ENCODE peak calls at places on chromosomes 3 and 15, in six cellular contexts. One of them, this sample, is unnamed.

GRCh38 chr3:102206506-102207145 is 228.2 kb upstream of the ZPLD1 start:
- DNase-seq in psoas muscle: peak
- DNase-seq in cardiac fibroblast: peak
- DNase-seq in HepG2: no peak
- DNase-seq in ascending aorta: peak
- DNase-seq in choroid plexus epithelial cell: peak
- DNase-seq in this sample: peak

GRCh38 chr15:92901053-92901761 is 1.1 kb downstream of the CHD2 start:
- DNase-seq in psoas muscle: no peak
- DNase-seq in cardiac fibroblast: peak
- DNase-seq in HepG2: no peak
- DNase-seq in ascending aorta: no peak
- DNase-seq in choroid plexus epithelial cell: no peak
- DNase-seq in this sample: peak

GRCh38 chr3:134039161-134039862 is 9.6 kb upstream of the SLCO2A1 start:
- DNase-seq in psoas muscle: no peak
- DNase-seq in cardiac fibroblast: peak
- DNase-seq in HepG2: peak
- DNase-seq in ascending aorta: no peak
- DNase-seq in choroid plexus epithelial cell: no peak
- DNase-seq in this sample: peak

GRCh38 chr15:62124953-62125263 is 40.2 kb downstream of the C2CD4B start:
- DNase-seq in psoas muscle: no peak
- DNase-seq in cardiac fibroblast: peak
- DNase-seq in HepG2: no peak
- DNase-seq in ascending aorta: no peak
- DNase-seq in choroid plexus epithelial cell: no peak
- DNase-seq in this sample: no peak

GRCh38 chr3:188693435-188693834 is 478.3 kb upstream of the TPRG1 start:
- DNase-seq in psoas muscle: no peak
- DNase-seq in cardiac fibroblast: no peak
- DNase-seq in HepG2: no peak
- DNase-seq in ascending aorta: no peak
- DNase-seq in choroid plexus epithelial cell: no peak
- DNase-seq in this sample: no peak

GRCh38 chr3:45943207-45943846 is at the start of gene CXCR6:
- DNase-seq in psoas muscle: no peak
- DNase-seq in cardiac fibroblast: no peak
- DNase-seq in HepG2: no peak
- DNase-seq in ascending aorta: no peak
- DNase-seq in choroid plexus epithelial cell: peak
- DNase-seq in this sample: peak

GRCh38 chr3:56884387-56884786 is 82.6 kb upstream of the ARHGEF3 start:
- DNase-seq in psoas muscle: no peak
- DNase-seq in cardiac fibroblast: peak
- DNase-seq in HepG2: no peak
- DNase-seq in ascending aorta: no peak
- DNase-seq in choroid plexus epithelial cell: no peak
- DNase-seq in this sample: peak

GRCh38 chr3:130786306-130786705 is 39.7 kb upstream of the PIK3R4 start:
- DNase-seq in psoas muscle: no peak
- DNase-seq in cardiac fibroblast: no peak
- DNase-seq in HepG2: no peak
- DNase-seq in ascending aorta: no peak
- DNase-seq in choroid plexus epithelial cell: no peak
- DNase-seq in this sample: no peak

GRCh38 chr3:114721209-114721608 is 425.9 kb downstream of the ZBTB20 start:
- DNase-seq in psoas muscle: no peak
- DNase-seq in cardiac fibroblast: no peak
- DNase-seq in HepG2: no peak
- DNase-seq in ascending aorta: no peak
- DNase-seq in choroid plexus epithelial cell: no peak
- DNase-seq in this sample: no peak

GRCh38 chr3:44976002-44976815 is at the start of the genes EXOSC7 and ZDHHC3:
- DNase-seq in psoas muscle: peak
- DNase-seq in cardiac fibroblast: peak
- DNase-seq in HepG2: peak
- DNase-seq in ascending aorta: peak
- DNase-seq in choroid plexus epithelial cell: peak
- DNase-seq in this sample: peak

GRCh38 chr3:141370065-141370533 is 1.8 kb downstream of the ZBTB38 start:
- DNase-seq in psoas muscle: no peak
- DNase-seq in cardiac fibroblast: peak
- DNase-seq in HepG2: peak
- DNase-seq in ascending aorta: peak
- DNase-seq in choroid plexus epithelial cell: peak
- DNase-seq in this sample: peak
- H3K4me3 ChIP-seq in psoas muscle: peak
- H3K4me3 ChIP-seq in cardiac fibroblast: no peak
- H3K4me3 ChIP-seq in HepG2: peak
- H3K4me3 ChIP-seq in ascending aorta: peak
- H3K4me3 ChIP-seq in choroid plexus epithelial cell: no peak
- H3K4me3 ChIP-seq in this sample: no peak

DNA sequence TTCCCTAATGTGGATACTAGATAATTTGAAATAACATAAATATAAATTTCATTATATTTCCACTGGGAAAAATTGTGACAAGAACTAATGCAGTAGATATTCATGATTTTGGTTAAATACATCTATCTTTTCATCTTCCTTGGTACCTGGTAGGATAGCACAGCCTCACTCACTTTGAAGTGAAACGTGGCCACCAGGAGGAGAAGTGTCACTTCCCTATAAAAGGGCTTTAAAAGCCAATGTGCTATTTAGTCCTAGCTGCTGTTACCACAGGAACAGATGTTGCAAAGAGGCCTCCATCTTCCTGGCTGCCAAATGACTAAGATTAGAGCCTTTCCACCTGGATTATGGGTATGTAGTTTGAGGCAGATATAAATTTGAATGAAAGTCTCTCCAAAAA is 140.0 kb downstream of the PLOD2 start:
- DNase-seq in psoas muscle: no peak
- DNase-seq in cardiac fibroblast: no peak
- DNase-seq in HepG2: peak
- DNase-seq in ascending aorta: no peak
- DNase-seq in choroid plexus epithelial cell: no peak
- DNase-seq in this sample: no peak
- TF ChIP-seq CTCF in psoas muscle: no peak
- TF ChIP-seq CTCF in cardiac fibroblast: peak
- TF ChIP-seq CTCF in HepG2: peak
- TF ChIP-seq CTCF in ascending aorta: no peak
- TF ChIP-seq CTCF in choroid plexus epithelial cell: no peak
- TF ChIP-seq CTCF in this sample: no peak

DNA sequence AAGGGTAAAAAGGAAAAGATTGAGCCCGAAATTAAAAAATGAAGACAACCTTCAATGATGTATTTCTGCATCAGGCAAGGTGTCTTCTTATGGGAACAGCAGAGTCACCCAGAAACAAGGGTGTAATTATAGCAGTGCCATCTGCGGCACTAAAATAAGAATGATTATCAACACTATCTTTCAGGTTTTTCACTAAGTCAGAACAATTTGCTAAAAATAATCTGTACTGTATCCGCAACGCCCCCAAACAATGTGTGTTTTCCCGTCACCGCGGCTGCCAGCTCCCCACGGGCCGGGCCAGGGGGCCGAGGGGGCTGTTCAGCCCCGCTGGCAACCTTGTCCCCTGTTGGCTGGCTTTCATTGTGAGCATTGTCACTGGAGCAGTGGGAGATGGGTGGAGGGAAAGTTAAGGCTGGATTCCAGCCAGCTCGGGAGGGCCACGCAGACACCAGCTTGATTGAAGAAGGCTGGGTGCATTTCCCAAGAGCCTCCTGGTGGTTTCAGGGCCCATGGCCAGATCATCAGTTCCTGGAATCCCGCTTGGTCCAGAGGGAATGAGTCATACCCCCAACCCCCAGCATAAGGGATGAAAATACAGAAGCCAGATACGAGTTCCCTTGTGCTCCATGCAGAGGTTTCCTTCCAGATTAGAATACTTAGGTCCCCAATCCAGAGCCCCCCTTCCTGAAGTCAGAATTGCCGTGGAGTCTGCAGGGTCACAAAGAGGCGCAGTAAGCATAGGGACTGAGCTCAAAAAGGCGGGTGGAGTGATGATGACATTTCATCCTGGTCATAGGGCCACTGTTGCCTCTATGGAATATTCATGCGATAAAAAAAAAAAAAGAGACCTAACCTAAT is 90.2 kb upstream of the KLF13 start:
- DNase-seq in psoas muscle: peak
- DNase-seq in cardiac fibroblast: peak
- DNase-seq in HepG2: peak
- DNase-seq in ascending aorta: peak
- DNase-seq in choroid plexus epithelial cell: peak
- DNase-seq in this sample: peak
- H3K4me3 ChIP-seq in psoas muscle: peak
- H3K4me3 ChIP-seq in cardiac fibroblast: peak
- H3K4me3 ChIP-seq in HepG2: peak
- H3K4me3 ChIP-seq in ascending aorta: no peak
- H3K4me3 ChIP-seq in choroid plexus epithelial cell: peak
- H3K4me3 ChIP-seq in this sample: no peak

GRCh38 chr15:89898628-89899302 is 5.0 kb upstream of the AP3S2 start:
- DNase-seq in psoas muscle: no peak
- DNase-seq in cardiac fibroblast: peak
- DNase-seq in HepG2: peak
- DNase-seq in ascending aorta: no peak
- DNase-seq in choroid plexus epithelial cell: peak
- DNase-seq in this sample: peak
- TF ChIP-seq CTCF in psoas muscle: peak
- TF ChIP-seq CTCF in cardiac fibroblast: peak
- TF ChIP-seq CTCF in HepG2: peak
- TF ChIP-seq CTCF in ascending aorta: no peak
- TF ChIP-seq CTCF in choroid plexus epithelial cell: peak
- TF ChIP-seq CTCF in this sample: peak

GRCh38 chr15:40163657-40164416 is 3.0 kb downstream of the BUB1B start:
- DNase-seq in psoas muscle: no peak
- DNase-seq in cardiac fibroblast: no peak
- DNase-seq in HepG2: no peak
- DNase-seq in ascending aorta: no peak
- DNase-seq in choroid plexus epithelial cell: no peak
- DNase-seq in this sample: no peak
- H3K4me3 ChIP-seq in psoas muscle: no peak
- H3K4me3 ChIP-seq in cardiac fibroblast: no peak
- H3K4me3 ChIP-seq in HepG2: no peak
- H3K4me3 ChIP-seq in ascending aorta: no peak
- H3K4me3 ChIP-seq in choroid plexus epithelial cell: no peak
- H3K4me3 ChIP-seq in this sample: no peak

GRCh38 chr3:72810063-72810462 is 38.2 kb downstream of the SHQ1 start:
- DNase-seq in psoas muscle: no peak
- DNase-seq in cardiac fibroblast: no peak
- DNase-seq in HepG2: no peak
- DNase-seq in ascending aorta: no peak
- DNase-seq in choroid plexus epithelial cell: peak
- DNase-seq in this sample: no peak

GRCh38 chr3:72814308-72814707 is 33.9 kb downstream of the SHQ1 start:
- DNase-seq in psoas muscle: no peak
- DNase-seq in cardiac fibroblast: no peak
- DNase-seq in HepG2: no peak
- DNase-seq in ascending aorta: no peak
- DNase-seq in choroid plexus epithelial cell: no peak
- DNase-seq in this sample: no peak

GRCh38 chr3:72810659-72811434 is 37.4 kb downstream of the SHQ1 start:
- DNase-seq in psoas muscle: no peak
- DNase-seq in cardiac fibroblast: no peak
- DNase-seq in HepG2: no peak
- DNase-seq in ascending aorta: no peak
- DNase-seq in choroid plexus epithelial cell: no peak
- DNase-seq in this sample: no peak

GRCh38 chr3:72812201-72812600 is 36.0 kb downstream of the SHQ1 start:
- DNase-seq in psoas muscle: no peak
- DNase-seq in cardiac fibroblast: no peak
- DNase-seq in HepG2: no peak
- DNase-seq in ascending aorta: no peak
- DNase-seq in choroid plexus epithelial cell: no peak
- DNase-seq in this sample: no peak

DNA sequence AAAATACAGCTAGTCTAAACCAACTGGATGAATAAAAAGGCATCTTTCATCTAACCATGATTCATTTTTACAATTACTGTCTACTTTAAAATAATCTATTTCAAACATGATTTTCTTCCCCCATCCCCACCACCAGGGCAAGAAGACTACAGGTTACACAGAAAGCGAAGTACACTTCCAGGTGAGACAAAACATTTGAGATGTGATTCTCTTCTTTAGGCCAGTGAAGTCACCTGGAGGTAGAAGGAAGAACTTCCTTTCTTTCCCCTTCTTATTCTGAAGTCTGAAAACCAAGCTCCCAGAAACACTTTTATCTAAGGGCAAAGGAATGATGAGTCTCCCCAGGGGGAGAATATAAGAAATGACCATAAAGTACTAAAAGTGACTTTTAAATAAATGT is 36.7 kb downstream of the SHQ1 start:
- DNase-seq in psoas muscle: no peak
- DNase-seq in cardiac fibroblast: no peak
- DNase-seq in HepG2: no peak
- DNase-seq in ascending aorta: no peak
- DNase-seq in choroid plexus epithelial cell: no peak
- DNase-seq in this sample: peak
- TF ChIP-seq CTCF in psoas muscle: no peak
- TF ChIP-seq CTCF in cardiac fibroblast: no peak
- TF ChIP-seq CTCF in HepG2: no peak
- TF ChIP-seq CTCF in ascending aorta: no peak
- TF ChIP-seq CTCF in choroid plexus epithelial cell: no peak
- TF ChIP-seq CTCF in this sample: no peak

GRCh38 chr3:11846281-11847034 is at the start of gene TAMM41:
- DNase-seq in psoas muscle: peak
- DNase-seq in cardiac fibroblast: peak
- DNase-seq in HepG2: peak
- DNase-seq in ascending aorta: peak
- DNase-seq in choroid plexus epithelial cell: peak
- DNase-seq in this sample: peak
- H3K4me3 ChIP-seq in psoas muscle: peak
- H3K4me3 ChIP-seq in cardiac fibroblast: peak
- H3K4me3 ChIP-seq in HepG2: peak
- H3K4me3 ChIP-seq in ascending aorta: peak
- H3K4me3 ChIP-seq in choroid plexus epithelial cell: peak
- H3K4me3 ChIP-seq in this sample: peak

DNA sequence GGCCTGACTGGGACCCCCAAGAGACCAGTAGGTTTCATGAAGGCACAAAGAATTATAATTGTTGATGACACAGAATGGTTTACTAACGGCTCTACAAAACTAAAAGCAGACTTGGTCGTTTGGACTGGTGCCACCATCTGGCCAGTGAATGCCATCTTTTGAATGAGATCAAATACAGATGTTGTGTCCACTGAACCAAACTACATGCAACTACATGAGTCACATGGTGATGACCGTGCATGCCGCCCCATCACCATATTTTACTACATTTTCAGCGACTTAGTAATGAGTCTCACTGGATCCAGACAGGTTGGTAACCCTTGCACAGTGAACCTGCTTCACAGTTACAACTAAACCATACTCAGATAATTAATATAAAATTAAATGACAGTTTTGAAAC is 803.3 kb downstream of the DIPK2A start:
- DNase-seq in psoas muscle: no peak
- DNase-seq in cardiac fibroblast: no peak
- DNase-seq in HepG2: no peak
- DNase-seq in ascending aorta: no peak
- DNase-seq in choroid plexus epithelial cell: no peak
- DNase-seq in this sample: no peak
- TF ChIP-seq CTCF in psoas muscle: no peak
- TF ChIP-seq CTCF in cardiac fibroblast: no peak
- TF ChIP-seq CTCF in HepG2: no peak
- TF ChIP-seq CTCF in ascending aorta: no peak
- TF ChIP-seq CTCF in choroid plexus epithelial cell: no peak
- TF ChIP-seq CTCF in this sample: no peak

GRCh38 chr3:3509665-3510064 is 289.6 kb upstream of the LRRN1 start:
- DNase-seq in psoas muscle: no peak
- DNase-seq in cardiac fibroblast: no peak
- DNase-seq in HepG2: no peak
- DNase-seq in ascending aorta: no peak
- DNase-seq in choroid plexus epithelial cell: no peak
- DNase-seq in this sample: no peak
- H3K4me3 ChIP-seq in psoas muscle: no peak
- H3K4me3 ChIP-seq in cardiac fibroblast: no peak
- H3K4me3 ChIP-seq in HepG2: no peak
- H3K4me3 ChIP-seq in ascending aorta: no peak
- H3K4me3 ChIP-seq in choroid plexus epithelial cell: no peak
- H3K4me3 ChIP-seq in this sample: no peak

This sample was measured in bronchial epithelial cell.